ENCODE peak calls at places on chromosomes 3 and 15, in four cellular contexts. D is germinal center, I is heart right ventricle, B is right cardiac atrium. F is an unnamed sample.

GRCh38 chr3:118117061-118117460 is 917.6 kb downstream of the IGSF11 start:
- DNase-seq in B (no peak), I (no peak), D (no peak), F (no peak)

GRCh38 chr3:52218953-52219650 is 6.3 kb downstream of the TLR9 start:
- DNase-seq in B (no peak), I (no peak), D (no peak), F (no peak)

GRCh38 chr15:63870043-63870394 is 36.3 kb upstream of the HERC1 start:
- DNase-seq in B (no peak), I (no peak), D (peak; percentile 45), F (no peak)

GRCh38 chr3:113258311-113258710 is 47.0 kb downstream of the BOC start:
- DNase-seq in D (no peak), B (no peak), I (no peak), F (no peak)

GRCh38 chr3:5292512-5292911 is 105.0 kb downstream of the EDEM1 start:
- DNase-seq in I (no peak), D (no peak), B (no peak), F (no peak)

GRCh38 chr15:94972314-94972713 is 741.0 kb downstream of the MCTP2 start:
- DNase-seq in D (no peak), B (no peak), I (no peak), F (no peak)

GRCh38 chr3:57275393-57275792 is 17.1 kb downstream of the ASB14 start:
- DNase-seq in B (no peak), I (no peak), D (no peak), F (no peak)

GRCh38 chr3:172546628-172547214 is 23.5 kb upstream of the TNFSF10 start:
- DNase-seq in B (no peak), I (no peak), D (peak; percentile 18), F (no peak)

GRCh38 chr3:187186375-187186774 is 10.9 kb upstream of the RTP1 start:
- DNase-seq in D (no peak), B (no peak), I (no peak), F (no peak)

GRCh38 chr3:127612966-127613365 is 14.8 kb downstream of the MCM2 start:
- DNase-seq in I (no peak), D (no peak), B (no peak), F (no peak)

GRCh38 chr3:195013411-195013810 is 257.5 kb downstream of the XXYLT1 start:
- DNase-seq in I (no peak), B (no peak), D (no peak), F (no peak)

GRCh38 chr15:78804391-78804792 is 6.9 kb downstream of the ADAMTS7 start:
- DNase-seq in I (peak; percentile 65), B (no peak), D (no peak), F (no peak)